ENCODE peak calls at places on chromosomes 2 and 18, in six cellular contexts. Q is right lobe of liver, U is heart left ventricle, N is IMR-90, X is tibial nerve, D is body of pancreas. I is an unnamed sample.

GRCh38 chr2:120866071-120866470 is 130.4 kb downstream of the GLI2 start:
- DNase-seq in D (no peak), X (no peak), Q (peak; percentile 39), U (peak; percentile 29), N (no peak), I (no peak)

GRCh38 chr2:153416071-153416470 is 62.5 kb downstream of the RPRM start:
- DNase-seq in U (no peak), D (no peak), N (no peak), Q (no peak), X (no peak), I (no peak)

GRCh38 chr2:99818842-99819241 is 323.5 kb downstream of the AFF3 start:
- DNase-seq in N (peak; percentile 47), U (no peak), D (no peak), X (no peak), Q (no peak), I (no peak)

GRCh38 chr2:109558076-109558882 is 55.5 kb downstream of the SEPTIN10 start:
- DNase-seq in X (no peak), U (no peak), Q (no peak), D (peak; percentile 70), N (peak; percentile 83), I (peak; percentile 21)

GRCh38 chr2:187429989-187430388 is 18.1 kb downstream of the CALCRL start:
- DNase-seq in Q (no peak), X (no peak), N (peak; percentile 75), D (no peak), U (no peak), I (no peak)

GRCh38 chr18:7646174-7646886 is 79.2 kb downstream of the PTPRM start:
- DNase-seq in X (no peak), D (no peak), Q (no peak), U (no peak), N (no peak), I (no peak)

GRCh38 chr2:64595397-64596160 is 58.1 kb downstream of the SERTAD2 start:
- DNase-seq in X (no peak), N (peak; percentile 17), Q (no peak), D (no peak), U (no peak), I (peak; percentile 16)

GRCh38 chr18:76908277-76908676 is 85.9 kb downstream of the ZNF236 start:
- DNase-seq in N (no peak), Q (no peak), X (no peak), U (no peak), D (no peak), I (no peak)

GRCh38 chr18:32771871-32772499 is 838 bp downstream of the KLHL14 start:
- DNase-seq in Q (no peak), X (no peak), N (no peak), U (peak; percentile 58), D (peak; percentile 16), I (no peak)

GRCh38 chr2:42193722-42194187 is 24.6 kb downstream of the EML4 start:
- DNase-seq in X (no peak), Q (no peak), U (no peak), D (no peak), N (peak; percentile 46), I (no peak)

GRCh38 chr2:229370484-229370883 is 99.4 kb upstream of the PID1 start:
- DNase-seq in U (no peak), Q (no peak), X (no peak), D (no peak), N (no peak), I (no peak)

GRCh38 chr2:179612108-179612507 is 249.3 kb downstream of the ZNF385B start:
- DNase-seq in D (no peak), Q (no peak), U (no peak), N (peak; percentile 75), X (no peak), I (no peak)

GRCh38 chr18:56139792-56140254 is 498.6 kb downstream of the TXNL1 start:
- DNase-seq in Q (no peak), D (peak; percentile 17), X (no peak), N (peak; percentile 95), U (peak; percentile 44), I (no peak)

GRCh38 chr2:144522741-144523605 is 3.1 kb upstream of the ZEB2 start:
- DNase-seq in N (no peak), D (no peak), Q (no peak), U (peak; percentile 73), X (no peak), I (peak; percentile 67)

GRCh38 chr2:129744649-129745048 is 234.8 kb upstream of the RAB6C start:
- DNase-seq in N (no peak), Q (no peak), U (no peak), D (peak; percentile 92), X (no peak), I (no peak)

GRCh38 chr2:71510196-71510807 is 56.9 kb downstream of the DYSF start:
- DNase-seq in N (peak; percentile 48), Q (peak; percentile 73), U (no peak), D (peak; percentile 72), X (peak; percentile 72), I (peak; percentile 81)

DNA sequence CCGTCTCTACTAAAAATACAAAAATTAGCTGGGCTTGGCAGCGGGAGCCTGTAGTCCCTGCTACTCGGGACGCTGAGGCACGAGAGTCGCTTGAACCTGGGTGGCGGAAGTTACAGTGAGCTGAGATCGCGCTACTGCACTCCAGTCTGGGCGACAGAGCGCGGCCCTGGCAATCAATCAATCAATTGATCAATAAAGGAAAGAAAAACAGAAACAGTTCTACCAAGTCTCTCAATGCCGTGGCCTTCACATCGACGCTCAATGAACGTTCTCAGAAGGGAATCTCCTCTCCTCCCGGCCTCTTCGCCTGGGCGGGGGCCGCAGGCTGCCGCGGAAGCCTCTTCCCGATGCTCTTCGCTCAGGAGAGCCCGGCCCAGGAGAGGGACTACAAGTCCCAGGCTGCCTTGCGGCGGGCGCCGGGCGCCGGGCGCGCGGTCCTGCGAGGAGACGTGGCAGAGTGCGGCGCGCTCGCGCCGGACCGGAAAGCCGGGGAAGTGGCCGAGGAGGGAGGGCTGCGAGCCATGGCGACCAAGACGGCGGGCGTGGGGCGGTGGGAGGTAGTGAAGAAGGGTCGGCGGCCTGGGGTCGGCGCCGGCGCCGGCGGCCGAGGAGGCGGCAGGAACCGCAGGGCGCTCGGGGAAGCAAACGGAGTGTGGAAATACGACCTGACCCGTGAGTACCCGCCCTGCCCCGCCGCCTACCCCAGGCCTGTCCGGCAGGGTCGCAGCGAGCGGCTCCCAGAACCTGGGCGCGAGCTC is at the start of gene TMEM214:
- DNase-seq in N (peak; percentile 89), U (peak; percentile 96), X (peak; percentile 76), D (peak; percentile 91), Q (peak; percentile 94), I (peak; percentile 89)
- TF ChIP-seq POLR2A in N (peak; percentile 96), U (peak; percentile 86), X (peak; percentile 30), D (peak; percentile 82), Q (peak; percentile 87), I (peak; percentile 75)

DNA sequence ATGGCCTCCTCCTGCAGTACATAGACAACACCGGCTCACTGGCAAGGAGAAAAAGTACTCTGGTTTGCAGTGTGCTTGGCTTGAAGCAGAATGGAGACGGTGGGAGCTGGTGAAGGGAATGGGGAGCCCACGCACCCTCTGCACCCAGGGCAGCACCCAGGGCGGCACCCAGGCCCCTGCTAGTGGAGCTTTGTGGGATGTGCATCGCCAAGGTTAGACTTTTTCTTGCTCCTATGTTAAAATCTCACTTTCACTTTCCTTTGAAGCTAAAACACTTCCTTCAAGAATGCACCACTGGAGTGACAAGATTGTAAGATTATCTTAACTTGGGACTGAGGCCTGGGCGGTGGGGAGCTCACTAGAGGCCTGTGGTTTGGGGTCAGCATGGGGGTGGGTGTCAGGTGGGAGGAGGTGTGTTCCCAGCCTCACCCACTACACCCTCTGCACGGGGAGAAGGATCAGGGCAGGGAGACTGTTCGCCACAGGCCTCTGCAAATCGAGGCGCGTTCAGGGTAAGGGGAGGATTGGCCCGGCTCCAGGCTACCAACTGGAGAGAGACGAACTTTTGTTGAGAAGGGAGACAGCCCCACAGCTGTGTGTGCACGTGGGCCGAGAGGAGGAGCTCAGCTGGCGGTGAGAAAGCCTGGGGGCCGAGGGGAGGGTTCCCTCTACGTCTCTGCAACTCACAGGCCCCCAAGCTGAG is 147.5 kb downstream of the KLHL29 start:
- DNase-seq in D (no peak), N (no peak), U (peak; percentile 49), X (no peak), Q (no peak), I (no peak)
- TF ChIP-seq POLR2A in D (no peak), N (no peak), U (no peak), X (no peak), Q (no peak), I (no peak)

GRCh38 chr2:219177594-219178376 is at the start of gene RETREG2:
- DNase-seq in N (peak; percentile 89), Q (peak; percentile 92), D (peak; percentile 91), X (peak; percentile 87), U (peak; percentile 93), I (peak; percentile 97)
- TF ChIP-seq POLR2A in N (peak; percentile 89), Q (peak; percentile 97), D (peak; percentile 95), X (peak; percentile 99), U (peak; percentile 94), I (peak; percentile 97)

GRCh38 chr2:73112026-73112912 is 479 bp downstream of the RAB11FIP5 start:
- DNase-seq in X (no peak), N (peak; percentile 49), Q (no peak), U (peak; percentile 69), D (peak; percentile 40), I (peak; percentile 23)
- TF ChIP-seq POLR2A in X (no peak), N (no peak), Q (peak; percentile 49), U (peak; percentile 40), D (peak; percentile 42), I (no peak)

GRCh38 chr2:206085742-206086445 is at the start of gene INO80D:
- DNase-seq in X (peak; percentile 76), N (peak; percentile 86), D (peak; percentile 84), U (peak; percentile 83), Q (peak; percentile 85), I (peak; percentile 93)
- TF ChIP-seq POLR2A in X (no peak), N (peak; percentile 74), D (peak; percentile 59), U (no peak), Q (peak; percentile 83), I (peak; percentile 94)

GRCh38 chr2:173075781-173076556 is at the start of gene MAP3K20:
- DNase-seq in N (peak; percentile 71), D (peak; percentile 75), X (peak; percentile 63), Q (peak; percentile 87), U (peak; percentile 88), I (peak; percentile 76)
- TF ChIP-seq POLR2A in N (peak; percentile 65), D (peak; percentile 55), X (no peak), Q (peak; percentile 75), U (peak; percentile 71), I (peak; percentile 46)

GRCh38 chr2:75432761-75433361 is 127.9 kb downstream of the EVA1A start:
- DNase-seq in U (no peak), N (peak; percentile 5), X (no peak), Q (no peak), D (no peak), I (no peak)
- TF ChIP-seq POLR2A in U (no peak), N (no peak), X (no peak), Q (no peak), D (no peak), I (no peak)